ENCODE peak calls at places on chromosomes 11 and 22, in seven cellular contexts. D, C, I, N, R, V and Q are unnamed samples.

GRCh38 chr11:117442869-117443239 is 115.2 kb downstream of the CEP164 start:
- DNase-seq in C (no peak), N (no peak), D (no peak), V (no peak), R (no peak), I (no peak), Q (no peak)

GRCh38 chr11:62612366-62613274 is at the start of the genes EML3 and ROM1:
- DNase-seq in I (peak), R (no peak), D (no peak), V (peak), N (peak), C (peak), Q (peak)

GRCh38 chr11:60905551-60906113 is 753 bp downstream of the PRPF19 start:
- DNase-seq in D (no peak), N (no peak), C (peak), I (peak), V (peak), R (no peak), Q (peak)

GRCh38 chr11:65555693-65556231 is 2.4 kb downstream of the LTBP3 start:
- DNase-seq in C (peak), D (peak), N (no peak), R (no peak), V (peak), I (peak), Q (no peak)

GRCh38 chr22:40325315-40325714 is 21.0 kb upstream of the ADSL start:
- DNase-seq in D (no peak), C (no peak), I (no peak), R (no peak), V (no peak), N (no peak), Q (no peak)

GRCh38 chr11:6219359-6219758 is 14.0 kb downstream of the C11orf42 start:
- DNase-seq in C (no peak), N (no peak), V (no peak), I (no peak), D (no peak), R (no peak), Q (no peak)

GRCh38 chr22:22942511-22943329 is 55.1 kb downstream of the IGLL5 start:
- DNase-seq in R (peak), N (peak), D (peak), V (peak), C (peak), I (peak), Q (no peak)

GRCh38 chr11:68328374-68329091 is 16.1 kb downstream of the LRP5 start:
- DNase-seq in I (no peak), D (no peak), C (peak), R (no peak), V (peak), N (no peak), Q (no peak)

GRCh38 chr11:28242596-28242995 is 134.4 kb downstream of the METTL15 start:
- DNase-seq in D (no peak), I (no peak), V (no peak), C (no peak), R (no peak), N (no peak), Q (no peak)

GRCh38 chr11:30879322-30880020 is 293.3 kb upstream of the MPPED2 start:
- DNase-seq in C (peak), D (no peak), R (no peak), V (no peak), I (no peak), N (no peak), Q (no peak)

GRCh38 chr11:131511794-131512193 is 141.4 kb downstream of the NTM start:
- DNase-seq in R (no peak), D (no peak), N (peak), I (peak), C (peak), V (peak), Q (no peak)

GRCh38 chr11:86193297-86194095 is 51.1 kb upstream of the EED start:
- DNase-seq in V (peak), I (peak), R (peak), C (peak), D (peak), N (peak), Q (peak)

GRCh38 chr22:20384865-20385264 is 9.1 kb upstream of the ZNF74 start:
- DNase-seq in N (no peak), C (no peak), I (no peak), V (no peak), R (no peak), D (no peak), Q (no peak)

GRCh38 chr11:131235328-131236298 is 134.8 kb upstream of the NTM start:
- DNase-seq in V (no peak), R (no peak), I (no peak), N (no peak), C (peak), D (no peak), Q (no peak)

GRCh38 chr11:133414503-133414902 is 117.8 kb downstream of the OPCML start:
- DNase-seq in D (no peak), N (no peak), C (no peak), V (no peak), R (no peak), I (no peak), Q (no peak)

GRCh38 chr22:48890693-48891554 is 936.7 kb downstream of the BRD1 start:
- DNase-seq in V (no peak), N (peak), C (no peak), R (no peak), I (no peak), D (no peak), Q (no peak)

GRCh38 chr22:40326905-40327735 is 19.2 kb upstream of the ADSL start:
- DNase-seq in I (no peak), N (no peak), R (no peak), D (no peak), V (no peak), C (no peak), Q (peak)

GRCh38 chr22:47351836-47352579 is 589.6 kb downstream of the TBC1D22A start:
- DNase-seq in I (no peak), D (no peak), R (no peak), C (no peak), N (no peak), V (no peak), Q (no peak)

DNA sequence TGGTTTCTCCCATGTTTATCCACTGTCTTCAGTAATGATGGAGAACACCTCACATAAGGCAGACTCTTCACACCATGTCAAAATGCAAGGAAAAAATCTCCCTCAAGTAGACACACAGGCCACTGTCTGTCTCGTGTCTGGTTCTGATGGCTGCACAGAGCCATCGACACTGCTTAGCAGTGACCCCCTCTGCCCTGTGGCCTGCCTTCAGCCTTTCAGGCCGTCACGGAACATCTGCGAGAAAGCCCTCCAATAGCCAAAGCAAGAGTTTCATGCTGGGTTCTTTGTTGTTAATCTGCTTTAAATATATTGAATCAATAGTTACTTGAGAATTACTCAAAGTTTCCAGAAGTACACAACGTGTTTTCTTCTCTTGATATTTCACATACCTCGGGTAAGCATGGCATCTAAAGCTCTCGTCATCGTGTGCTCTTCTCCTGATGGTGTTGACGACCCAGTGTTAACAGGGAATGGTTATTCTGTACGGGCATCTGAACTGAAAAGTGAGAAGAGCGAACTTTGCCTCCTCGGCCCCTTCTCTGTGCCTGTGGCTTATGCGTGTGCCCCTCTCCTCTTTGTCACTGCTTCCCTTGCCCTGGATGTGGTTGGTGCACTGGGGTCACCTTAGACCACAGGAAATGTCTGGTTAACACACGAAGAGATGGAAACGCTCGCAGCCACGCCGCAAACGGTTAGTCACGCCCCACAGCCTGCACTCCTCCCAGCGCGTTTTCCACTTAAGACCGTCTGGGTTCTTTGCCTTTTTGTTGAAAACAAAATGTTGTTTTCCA is 33.4 kb upstream of the CTTN start:
- DNase-seq in I (no peak), V (no peak), D (no peak), N (peak), R (peak), C (no peak), Q (no peak)
- TF ChIP-seq JUND in I (no peak), V (no peak), D (no peak), N (no peak), R (no peak), C (no peak), Q (no peak)

DNA sequence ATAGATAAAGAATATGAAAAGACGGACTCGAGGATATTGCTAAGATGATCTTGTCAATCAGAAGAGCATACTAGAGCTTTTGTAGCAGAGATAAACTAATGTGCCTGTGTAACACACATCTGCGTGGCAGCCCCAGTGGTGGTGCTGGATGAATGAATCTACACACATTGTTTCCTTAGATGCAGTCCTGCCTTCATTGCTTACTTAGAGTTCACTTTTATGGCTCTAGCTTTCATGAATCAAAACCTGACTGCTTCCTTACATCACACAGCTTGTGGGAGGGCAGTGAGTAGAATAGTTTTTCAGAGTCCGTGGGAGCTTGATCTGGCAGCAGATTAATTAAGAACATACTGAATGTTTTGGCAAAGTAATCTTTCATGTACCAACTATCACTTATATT is 83.7 kb downstream of the EXT2 start:
- DNase-seq in R (no peak), V (no peak), N (no peak), I (no peak), D (no peak), C (peak), Q (no peak)
- TF ChIP-seq JUND in R (no peak), V (no peak), N (no peak), I (no peak), D (no peak), C (no peak), Q (no peak)

GRCh38 chr11:4891996-4892640 is 10.4 kb downstream of the OR51T1 start:
- DNase-seq in C (no peak), V (no peak), I (peak), R (no peak), D (no peak), N (no peak), Q (no peak)
- TF ChIP-seq JUND in C (peak), V (no peak), I (peak), R (no peak), D (no peak), N (no peak), Q (no peak)

DNA sequence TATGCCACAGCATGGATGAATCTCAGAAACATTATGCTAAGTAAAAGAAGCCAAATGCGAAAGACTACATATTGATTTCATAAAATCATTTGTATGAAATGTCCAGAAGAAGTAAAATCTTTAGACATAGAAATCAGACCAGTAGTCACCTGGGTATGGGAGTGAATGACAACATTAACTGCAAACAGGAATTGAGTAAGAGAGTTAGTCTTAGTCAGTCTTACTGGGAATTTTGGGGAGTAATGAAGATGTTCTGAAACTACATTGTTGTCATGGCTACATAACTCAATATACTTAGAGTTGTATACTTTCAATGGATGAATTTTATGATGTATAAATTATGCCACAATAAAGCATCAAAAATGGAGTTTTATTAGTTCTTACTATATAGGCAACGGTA is 107.8 kb upstream of the CHORDC1 start:
- DNase-seq in D (no peak), N (no peak), I (no peak), R (no peak), C (no peak), V (no peak), Q (no peak)
- TF ChIP-seq JUND in D (no peak), N (no peak), I (no peak), R (no peak), C (no peak), V (no peak), Q (no peak)

GRCh38 chr11:120333801-120334200 is 2.4 kb upstream of the ARHGEF12 start:
- DNase-seq in I (no peak), V (no peak), C (no peak), R (no peak), N (no peak), D (no peak), Q (no peak)

GRCh38 chr11:120335596-120335927 is 651 bp upstream of the ARHGEF12 start:
- DNase-seq in C (no peak), R (no peak), N (no peak), V (no peak), I (no peak), D (no peak), Q (no peak)

GRCh38 chr11:120335928-120336640 is at the start of gene ARHGEF12:
- DNase-seq in I (peak), C (peak), R (peak), V (peak), N (peak), D (peak), Q (peak)

GRCh38 chr11:120334332-120334731 is 1.9 kb upstream of the ARHGEF12 start:
- DNase-seq in D (no peak), I (no peak), C (no peak), N (no peak), R (no peak), V (no peak), Q (no peak)

GRCh38 chr11:120334894-120335462 is 1.2 kb upstream of the ARHGEF12 start:
- DNase-seq in N (peak), V (peak), R (peak), D (no peak), C (peak), I (peak), Q (peak)
- TF ChIP-seq JUND in N (no peak), V (no peak), R (no peak), D (no peak), C (no peak), I (no peak), Q (no peak)